ENCODE peak calls at places on chromosomes 5 and 9, in eight cellular contexts. One of them, this sample, is unnamed.

GRCh38 chr5:143355710-143356109 is 47.8 kb downstream of the NR3C1 start:
- DNase-seq in body of pancreas: peak
- DNase-seq in IMR-90: peak
- DNase-seq in uterus: peak
- DNase-seq in dorsolateral prefrontal cortex: no peak
- DNase-seq in psoas muscle: peak
- DNase-seq in lower lobe of right lung: no peak
- DNase-seq in transverse colon: peak
- DNase-seq in this sample: peak

GRCh38 chr9:133269537-133270357 is 5.3 kb downstream of the ABO start:
- DNase-seq in body of pancreas: no peak
- DNase-seq in IMR-90: no peak
- DNase-seq in uterus: no peak
- DNase-seq in dorsolateral prefrontal cortex: no peak
- DNase-seq in psoas muscle: no peak
- DNase-seq in lower lobe of right lung: no peak
- DNase-seq in transverse colon: no peak
- DNase-seq in this sample: no peak

GRCh38 chr9:4048441-4048840 is 251.4 kb downstream of the GLIS3 start:
- DNase-seq in body of pancreas: no peak
- DNase-seq in IMR-90: peak
- DNase-seq in uterus: no peak
- DNase-seq in dorsolateral prefrontal cortex: no peak
- DNase-seq in psoas muscle: no peak
- DNase-seq in lower lobe of right lung: no peak
- DNase-seq in transverse colon: no peak
- DNase-seq in this sample: peak

GRCh38 chr9:16642421-16643109 is 227.9 kb downstream of the BNC2 start:
- DNase-seq in body of pancreas: no peak
- DNase-seq in IMR-90: peak
- DNase-seq in uterus: no peak
- DNase-seq in dorsolateral prefrontal cortex: no peak
- DNase-seq in psoas muscle: no peak
- DNase-seq in lower lobe of right lung: no peak
- DNase-seq in transverse colon: no peak
- DNase-seq in this sample: peak

GRCh38 chr9:5357431-5358105 is 17.9 kb upstream of the RLN1 start:
- DNase-seq in body of pancreas: no peak
- DNase-seq in IMR-90: no peak
- DNase-seq in uterus: no peak
- DNase-seq in dorsolateral prefrontal cortex: no peak
- DNase-seq in psoas muscle: no peak
- DNase-seq in lower lobe of right lung: no peak
- DNase-seq in transverse colon: no peak
- DNase-seq in this sample: peak

GRCh38 chr5:56637321-56637920 is 177.9 kb upstream of the MAP3K1 start:
- DNase-seq in body of pancreas: no peak
- DNase-seq in IMR-90: peak
- DNase-seq in uterus: no peak
- DNase-seq in dorsolateral prefrontal cortex: no peak
- DNase-seq in psoas muscle: no peak
- DNase-seq in lower lobe of right lung: no peak
- DNase-seq in transverse colon: no peak
- DNase-seq in this sample: no peak

GRCh38 chr5:117652001-117652639 is 1077.5 kb upstream of the SEMA6A start:
- DNase-seq in body of pancreas: no peak
- DNase-seq in IMR-90: peak
- DNase-seq in uterus: no peak
- DNase-seq in dorsolateral prefrontal cortex: no peak
- DNase-seq in psoas muscle: no peak
- DNase-seq in lower lobe of right lung: no peak
- DNase-seq in transverse colon: no peak
- DNase-seq in this sample: no peak

GRCh38 chr5:134595458-134595838 is 37.2 kb downstream of the SAR1B start:
- DNase-seq in body of pancreas: no peak
- DNase-seq in IMR-90: no peak
- DNase-seq in uterus: no peak
- DNase-seq in dorsolateral prefrontal cortex: no peak
- DNase-seq in psoas muscle: no peak
- DNase-seq in lower lobe of right lung: no peak
- DNase-seq in transverse colon: no peak
- DNase-seq in this sample: no peak

GRCh38 chr9:86842573-86842972 is 104.7 kb downstream of the GAS1 start:
- DNase-seq in body of pancreas: no peak
- DNase-seq in IMR-90: no peak
- DNase-seq in uterus: no peak
- DNase-seq in dorsolateral prefrontal cortex: no peak
- DNase-seq in psoas muscle: no peak
- DNase-seq in lower lobe of right lung: no peak
- DNase-seq in transverse colon: no peak
- DNase-seq in this sample: peak

GRCh38 chr5:143231973-143232812 is 171.3 kb downstream of the NR3C1 start:
- DNase-seq in body of pancreas: no peak
- DNase-seq in IMR-90: no peak
- DNase-seq in uterus: no peak
- DNase-seq in dorsolateral prefrontal cortex: no peak
- DNase-seq in psoas muscle: no peak
- DNase-seq in lower lobe of right lung: no peak
- DNase-seq in transverse colon: no peak
- DNase-seq in this sample: no peak

GRCh38 chr5:178118345-178118744 is 5.0 kb downstream of the N4BP3 start:
- DNase-seq in body of pancreas: no peak
- DNase-seq in IMR-90: no peak
- DNase-seq in uterus: no peak
- DNase-seq in dorsolateral prefrontal cortex: no peak
- DNase-seq in psoas muscle: no peak
- DNase-seq in lower lobe of right lung: no peak
- DNase-seq in transverse colon: no peak
- DNase-seq in this sample: no peak

GRCh38 chr9:127808347-127809001 is 5.8 kb downstream of the FPGS start:
- DNase-seq in body of pancreas: no peak
- DNase-seq in IMR-90: no peak
- DNase-seq in uterus: no peak
- DNase-seq in dorsolateral prefrontal cortex: no peak
- DNase-seq in psoas muscle: no peak
- DNase-seq in lower lobe of right lung: no peak
- DNase-seq in transverse colon: no peak
- DNase-seq in this sample: no peak

GRCh38 chr9:133585481-133586367 is 23.5 kb downstream of the FAM163B start:
- DNase-seq in body of pancreas: no peak
- DNase-seq in IMR-90: no peak
- DNase-seq in uterus: no peak
- DNase-seq in dorsolateral prefrontal cortex: no peak
- DNase-seq in psoas muscle: no peak
- DNase-seq in lower lobe of right lung: no peak
- DNase-seq in transverse colon: no peak
- DNase-seq in this sample: peak

GRCh38 chr5:121913397-121913796 is 48.4 kb upstream of the SRFBP1 start:
- DNase-seq in body of pancreas: no peak
- DNase-seq in IMR-90: no peak
- DNase-seq in uterus: no peak
- DNase-seq in dorsolateral prefrontal cortex: no peak
- DNase-seq in psoas muscle: no peak
- DNase-seq in lower lobe of right lung: no peak
- DNase-seq in transverse colon: no peak
- DNase-seq in this sample: no peak

GRCh38 chr5:96247097-96247675 is 185.9 kb downstream of the PCSK1 start:
- DNase-seq in body of pancreas: peak
- DNase-seq in IMR-90: peak
- DNase-seq in uterus: no peak
- DNase-seq in dorsolateral prefrontal cortex: no peak
- DNase-seq in psoas muscle: no peak
- DNase-seq in lower lobe of right lung: no peak
- DNase-seq in transverse colon: no peak
- DNase-seq in this sample: peak

GRCh38 chr5:36447776-36448175 is 146.1 kb upstream of the RANBP3L start:
- DNase-seq in body of pancreas: no peak
- DNase-seq in IMR-90: no peak
- DNase-seq in uterus: no peak
- DNase-seq in dorsolateral prefrontal cortex: no peak
- DNase-seq in psoas muscle: no peak
- DNase-seq in lower lobe of right lung: no peak
- DNase-seq in transverse colon: no peak
- DNase-seq in this sample: no peak

GRCh38 chr5:37703841-37704241 is 136.0 kb downstream of the GDNF start:
- DNase-seq in body of pancreas: no peak
- DNase-seq in IMR-90: peak
- DNase-seq in uterus: no peak
- DNase-seq in dorsolateral prefrontal cortex: no peak
- DNase-seq in psoas muscle: no peak
- DNase-seq in lower lobe of right lung: no peak
- DNase-seq in transverse colon: no peak
- DNase-seq in this sample: no peak

GRCh38 chr5:31864015-31864414 is 225.1 kb downstream of the PDZD2 start:
- DNase-seq in body of pancreas: no peak
- DNase-seq in IMR-90: no peak
- DNase-seq in uterus: no peak
- DNase-seq in dorsolateral prefrontal cortex: no peak
- DNase-seq in psoas muscle: no peak
- DNase-seq in lower lobe of right lung: no peak
- DNase-seq in transverse colon: no peak
- DNase-seq in this sample: no peak

GRCh38 chr5:34691326-34691725 is 35.2 kb downstream of the RAI14 start:
- DNase-seq in body of pancreas: no peak
- DNase-seq in IMR-90: no peak
- DNase-seq in uterus: no peak
- DNase-seq in dorsolateral prefrontal cortex: no peak
- DNase-seq in psoas muscle: no peak
- DNase-seq in lower lobe of right lung: no peak
- DNase-seq in transverse colon: no peak
- DNase-seq in this sample: peak

GRCh38 chr9:96391021-96391765 is 7.7 kb upstream of the SLC35D2 start:
- DNase-seq in body of pancreas: peak
- DNase-seq in IMR-90: peak
- DNase-seq in uterus: no peak
- DNase-seq in dorsolateral prefrontal cortex: no peak
- DNase-seq in psoas muscle: no peak
- DNase-seq in lower lobe of right lung: no peak
- DNase-seq in transverse colon: peak
- DNase-seq in this sample: no peak

GRCh38 chr5:19605846-19606407 is 382.1 kb downstream of the CDH18 start:
- DNase-seq in body of pancreas: no peak
- DNase-seq in IMR-90: no peak
- DNase-seq in uterus: no peak
- DNase-seq in dorsolateral prefrontal cortex: no peak
- DNase-seq in psoas muscle: no peak
- DNase-seq in lower lobe of right lung: no peak
- DNase-seq in transverse colon: no peak
- DNase-seq in this sample: no peak

DNA sequence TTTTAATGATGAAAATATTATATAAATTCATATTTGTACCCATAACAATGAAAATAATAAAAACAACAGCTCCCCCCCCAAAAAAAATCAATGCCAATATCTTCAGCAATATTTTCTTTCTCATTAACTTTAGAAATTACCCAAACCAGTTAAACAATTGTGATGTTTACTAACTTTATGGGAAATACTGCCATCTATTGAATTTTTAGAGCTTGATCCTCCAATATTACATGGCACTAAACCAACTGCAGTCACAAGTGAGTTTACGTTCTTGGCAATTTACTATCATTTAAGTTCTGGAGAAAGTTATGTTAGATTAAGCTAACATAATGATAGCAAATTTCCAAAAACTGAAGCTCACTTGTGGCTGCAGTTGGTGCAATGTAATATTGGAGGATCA is 379.6 kb downstream of the CDH18 start:
- DNase-seq in body of pancreas: no peak
- DNase-seq in IMR-90: no peak
- DNase-seq in uterus: no peak
- DNase-seq in dorsolateral prefrontal cortex: no peak
- DNase-seq in psoas muscle: no peak
- DNase-seq in lower lobe of right lung: no peak
- DNase-seq in transverse colon: no peak
- DNase-seq in this sample: no peak
- TF ChIP-seq CTCF in body of pancreas: peak
- TF ChIP-seq CTCF in IMR-90: no peak
- TF ChIP-seq CTCF in uterus: no peak
- TF ChIP-seq CTCF in dorsolateral prefrontal cortex: peak
- TF ChIP-seq CTCF in psoas muscle: no peak
- TF ChIP-seq CTCF in lower lobe of right lung: no peak
- TF ChIP-seq CTCF in transverse colon: no peak
- TF ChIP-seq CTCF in this sample: no peak

GRCh38 chr5:150846651-150847333 is 471 bp downstream of the IRGM start:
- DNase-seq in body of pancreas: peak
- DNase-seq in IMR-90: peak
- DNase-seq in uterus: peak
- DNase-seq in dorsolateral prefrontal cortex: no peak
- DNase-seq in psoas muscle: no peak
- DNase-seq in lower lobe of right lung: no peak
- DNase-seq in transverse colon: peak
- DNase-seq in this sample: peak
- H3K4me3 ChIP-seq in body of pancreas: no peak
- H3K4me3 ChIP-seq in IMR-90: no peak
- H3K4me3 ChIP-seq in uterus: no peak
- H3K4me3 ChIP-seq in dorsolateral prefrontal cortex: no peak
- H3K4me3 ChIP-seq in psoas muscle: no peak
- H3K4me3 ChIP-seq in lower lobe of right lung: peak
- H3K4me3 ChIP-seq in transverse colon: no peak
- H3K4me3 ChIP-seq in this sample: no peak

GRCh38 chr9:111305914-111306313 is 24.1 kb downstream of the OR2K2 start:
- DNase-seq in body of pancreas: no peak
- DNase-seq in IMR-90: no peak
- DNase-seq in uterus: no peak
- DNase-seq in dorsolateral prefrontal cortex: no peak
- DNase-seq in psoas muscle: no peak
- DNase-seq in lower lobe of right lung: no peak
- DNase-seq in transverse colon: no peak
- DNase-seq in this sample: no peak
- TF ChIP-seq CTCF in body of pancreas: no peak
- TF ChIP-seq CTCF in IMR-90: no peak
- TF ChIP-seq CTCF in uterus: no peak
- TF ChIP-seq CTCF in dorsolateral prefrontal cortex: no peak
- TF ChIP-seq CTCF in psoas muscle: no peak
- TF ChIP-seq CTCF in lower lobe of right lung: no peak
- TF ChIP-seq CTCF in transverse colon: no peak
- TF ChIP-seq CTCF in this sample: no peak

DNA sequence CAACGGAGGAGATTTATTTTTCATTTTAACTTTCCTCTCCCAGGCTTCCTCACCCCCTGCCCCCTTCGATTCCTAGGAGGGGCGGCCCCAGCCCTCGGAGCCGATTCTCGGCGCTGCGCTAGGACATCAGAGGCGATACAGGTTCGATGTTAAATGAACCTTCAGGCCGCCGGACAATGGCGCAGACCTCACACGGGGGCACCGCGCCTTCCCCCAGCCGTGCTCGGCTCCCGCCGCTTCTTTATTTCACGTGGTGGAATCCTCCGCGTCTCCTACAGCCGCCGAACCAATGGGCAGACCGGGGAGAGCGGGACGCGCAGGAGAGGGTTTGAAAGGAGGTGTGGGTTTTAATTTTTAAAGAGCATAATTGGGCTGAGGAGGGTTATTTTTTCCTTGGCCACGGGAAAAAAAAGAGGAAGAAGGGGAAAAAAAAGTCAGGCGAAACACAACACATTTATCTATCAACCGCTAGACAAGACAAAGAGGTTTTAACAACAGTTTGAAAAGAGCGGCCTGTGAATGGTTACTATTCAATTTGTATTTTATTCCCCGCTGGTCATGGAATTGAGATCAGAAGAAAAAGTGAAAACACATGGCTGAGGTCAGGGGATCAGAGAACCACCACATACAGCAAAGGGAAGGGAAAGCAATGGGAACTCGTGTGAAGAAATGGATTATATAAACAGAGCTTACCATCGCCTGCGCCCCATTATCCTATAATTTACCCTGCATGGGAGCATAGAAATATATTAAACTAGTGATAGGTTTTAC is 126.9 kb downstream of the TMEM174 start:
- DNase-seq in body of pancreas: no peak
- DNase-seq in IMR-90: peak
- DNase-seq in uterus: no peak
- DNase-seq in dorsolateral prefrontal cortex: no peak
- DNase-seq in psoas muscle: no peak
- DNase-seq in lower lobe of right lung: no peak
- DNase-seq in transverse colon: no peak
- DNase-seq in this sample: no peak
- H3K4me3 ChIP-seq in body of pancreas: no peak
- H3K4me3 ChIP-seq in IMR-90: no peak
- H3K4me3 ChIP-seq in uterus: no peak
- H3K4me3 ChIP-seq in dorsolateral prefrontal cortex: no peak
- H3K4me3 ChIP-seq in psoas muscle: peak
- H3K4me3 ChIP-seq in lower lobe of right lung: no peak
- H3K4me3 ChIP-seq in transverse colon: no peak
- H3K4me3 ChIP-seq in this sample: no peak